ENCODE peak calls at places on chromosomes 11 and 22, in four cellular contexts. V, E, P and M are unnamed samples.

GRCh38 chr11:85627332-85627997 is at the start of gene DLG2:
- DNase-seq in P (no peak), V (no peak), E (no peak), M (no peak)

GRCh38 chr11:91219501-91219900 is 996.7 kb upstream of the CHORDC1 start:
- DNase-seq in P (no peak), V (no peak), E (no peak), M (no peak)

GRCh38 chr11:14422052-14422813 is 63.2 kb upstream of the RRAS2 start:
- DNase-seq in V (no peak), P (peak), E (peak), M (peak)

GRCh38 chr22:30021881-30022619 is 58.2 kb upstream of the HORMAD2 start:
- DNase-seq in V (no peak), P (no peak), E (no peak), M (no peak)

GRCh38 chr11:131858495-131858894 is 488.1 kb downstream of the NTM start:
- DNase-seq in E (no peak), V (no peak), P (no peak), M (no peak)

GRCh38 chr11:96390403-96390830 is 604 bp downstream of the JRKL start:
- DNase-seq in P (no peak), E (no peak), V (no peak), M (no peak)

GRCh38 chr22:39683639-39684038 is 113.1 kb downstream of the CACNA1I start:
- DNase-seq in V (no peak), P (no peak), E (no peak), M (no peak)

GRCh38 chr11:65401073-65401802 is 14.8 kb downstream of the FRMD8 start:
- DNase-seq in E (no peak), P (no peak), V (no peak), M (no peak)

GRCh38 chr11:31806944-31807790 is 4.0 kb downstream of the PAX6 start:
- DNase-seq in E (no peak), V (no peak), P (peak), M (no peak)

GRCh38 chr11:34052608-34053160 is 1.2 kb downstream of the CAPRIN1 start:
- DNase-seq in E (no peak), V (no peak), P (peak), M (peak)

GRCh38 chr11:96186806-96187205 is 156.2 kb downstream of the MAML2 start:
- DNase-seq in P (no peak), E (no peak), V (no peak), M (no peak)

GRCh38 chr22:24003887-24004286 is 1.4 kb downstream of the GSTT4 start:
- DNase-seq in P (no peak), V (no peak), E (no peak), M (no peak)

GRCh38 chr11:131906963-131907362 is 536.5 kb downstream of the NTM start:
- DNase-seq in E (no peak), P (no peak), V (no peak), M (no peak)

GRCh38 chr11:118895093-118896039 is 11.7 kb downstream of the CXCR5 start:
- DNase-seq in P (no peak), V (peak), E (no peak), M (no peak)

GRCh38 chr11:130070829-130071205 is 1.1 kb downstream of the APLP2 start:
- DNase-seq in V (no peak), P (no peak), E (no peak), M (no peak)

GRCh38 chr11:69560141-69560790 is 78.8 kb downstream of the LINC01488 start:
- DNase-seq in V (no peak), P (no peak), E (no peak), M (no peak)

GRCh38 chr11:119338946-119339580 is 1.6 kb downstream of the C1QTNF5 start:
- DNase-seq in P (no peak), E (no peak), V (no peak), M (no peak)

GRCh38 chr11:66066751-66067150 is 3.3 kb upstream of the PACS1 start:
- DNase-seq in V (no peak), P (no peak), E (no peak), M (no peak)

GRCh38 chr11:26618441-26618840 is 46.4 kb upstream of the MUC15 start:
- DNase-seq in V (no peak), P (no peak), E (no peak), M (no peak)

GRCh38 chr11:77668760-77669159 is 31.2 kb upstream of the CLNS1A start:
- DNase-seq in E (no peak), V (no peak), P (no peak), M (no peak)

GRCh38 chr22:31082606-31083376 is 1.7 kb downstream of the SMTN start:
- DNase-seq in E (no peak), V (peak), P (no peak), M (peak)

GRCh38 chr22:41410311-41410751 is 28.6 kb downstream of the TEF start:
- DNase-seq in V (no peak), P (no peak), E (no peak), M (no peak)

GRCh38 chr11:2459016-2459725 is 14.4 kb downstream of the KCNQ1 start:
- DNase-seq in P (no peak), V (no peak), E (no peak), M (no peak)

GRCh38 chr11:39011822-39012221 is 2413.8 kb upstream of the RAG2 start:
- DNase-seq in P (no peak), E (no peak), V (no peak), M (no peak)